ENCODE peak calls at places on chromosomes 1 and 21, in eight cellular contexts. D, Y, L, O, F, A, V and T are unnamed samples.

GRCh38 chr1:48775817-48776399 is 783 bp downstream of the BEND5 start:
- DNase-seq in D (peak), Y (no peak), L (no peak), O (no peak), F (no peak), A (no peak), V (no peak), T (no peak)

GRCh38 chr1:153404768-153405167 is 11.6 kb upstream of the S100A7A start:
- DNase-seq in D (peak), Y (peak), L (no peak), O (peak), F (no peak), A (no peak), V (peak), T (no peak)

GRCh38 chr1:72412286-72412685 is 129.9 kb upstream of the NEGR1 start:
- DNase-seq in D (no peak), Y (peak), L (no peak), O (no peak), F (no peak), A (no peak), V (peak), T (no peak)

GRCh38 chr1:31859719-31860118 is 43.9 kb upstream of the SPOCD1 start:
- DNase-seq in D (no peak), Y (no peak), L (no peak), O (no peak), F (no peak), A (no peak), V (no peak), T (no peak)

GRCh38 chr1:161250829-161251228 is 7.7 kb upstream of the PCP4L1 start:
- DNase-seq in D (no peak), Y (no peak), L (no peak), O (no peak), F (no peak), A (no peak), V (no peak), T (no peak)

GRCh38 chr1:50275564-50275963 is 147.7 kb downstream of the DMRTA2 start:
- DNase-seq in D (peak), Y (no peak), L (no peak), O (no peak), F (no peak), A (no peak), V (peak), T (no peak)

GRCh38 chr1:56190975-56191768 is 388.2 kb downstream of the PLPP3 start:
- DNase-seq in D (no peak), Y (peak), L (no peak), O (no peak), F (no peak), A (peak), V (peak), T (no peak)

GRCh38 chr21:26422138-26422537 is 150.9 kb downstream of the CYYR1 start:
- DNase-seq in D (no peak), Y (no peak), L (no peak), O (no peak), F (no peak), A (no peak), V (no peak), T (no peak)

GRCh38 chr1:53546409-53547155 is 87.4 kb downstream of the DMRTB1 start:
- DNase-seq in D (peak), Y (no peak), L (no peak), O (no peak), F (no peak), A (no peak), V (no peak), T (no peak)

GRCh38 chr1:234932506-234932905 is 196.1 kb downstream of the TOMM20 start:
- DNase-seq in D (no peak), Y (no peak), L (no peak), O (peak), F (no peak), A (no peak), V (no peak), T (no peak)

GRCh38 chr21:43818685-43819084 is 29.3 kb downstream of the RRP1 start:
- DNase-seq in D (no peak), Y (no peak), L (no peak), O (no peak), F (no peak), A (no peak), V (no peak), T (no peak)

GRCh38 chr1:75233302-75233929 is 99.2 kb downstream of the LHX8 start:
- DNase-seq in D (peak), Y (peak), L (peak), O (no peak), F (no peak), A (peak), V (peak), T (peak)

GRCh38 chr1:40281852-40282251 is 23.8 kb downstream of the ZMPSTE24 start:
- DNase-seq in D (no peak), Y (no peak), L (no peak), O (no peak), F (no peak), A (no peak), V (no peak), T (no peak)

GRCh38 chr1:211648980-211649934 is 26.2 kb downstream of the NEK2 start:
- DNase-seq in D (peak), Y (peak), L (peak), O (no peak), F (no peak), A (peak), V (peak), T (peak)

GRCh38 chr1:36222481-36223372 is 1.5 kb upstream of the THRAP3 start:
- DNase-seq in D (no peak), Y (peak), L (no peak), O (no peak), F (no peak), A (no peak), V (no peak), T (no peak)

GRCh38 chr1:36384542-36385409 is 948 bp downstream of the STK40 start:
- DNase-seq in D (peak), Y (peak), L (peak), O (peak), F (no peak), A (peak), V (peak), T (peak)

GRCh38 chr1:100387644-100388350 is 35.5 kb downstream of the CDC14A start:
- DNase-seq in D (no peak), Y (peak), L (peak), O (no peak), F (no peak), A (peak), V (no peak), T (peak)

GRCh38 chr21:29418813-29419212 is 120.1 kb downstream of the BACH1 start:
- DNase-seq in D (no peak), Y (no peak), L (no peak), O (no peak), F (no peak), A (no peak), V (no peak), T (no peak)

GRCh38 chr1:100921110-100921706 is 25.3 kb downstream of the SLC30A7 start:
- DNase-seq in D (peak), Y (peak), L (peak), O (no peak), F (no peak), A (peak), V (peak), T (peak)

GRCh38 chr1:36199934-36200741 is 24.1 kb upstream of the THRAP3 start:
- DNase-seq in D (no peak), Y (peak), L (peak), O (peak), F (no peak), A (peak), V (peak), T (no peak)

GRCh38 chr21:38680401-38680800 is 125.3 kb upstream of the ETS2 start:
- DNase-seq in D (no peak), Y (peak), L (no peak), O (no peak), F (no peak), A (no peak), V (no peak), T (no peak)

GRCh38 chr1:41380979-41381690 is 19.9 kb downstream of the FOXO6 start:
- DNase-seq in D (peak), Y (no peak), L (no peak), O (peak), F (no peak), A (no peak), V (no peak), T (no peak)

GRCh38 chr1:45205910-45206721 is at the start of gene ZSWIM5:
- DNase-seq in D (peak), Y (peak), L (peak), O (peak), F (no peak), A (peak), V (peak), T (peak)

GRCh38 chr1:187413770-187414169 is 585.0 kb downstream of the PLA2G4A start:
- DNase-seq in D (no peak), Y (no peak), L (peak), O (no peak), F (no peak), A (peak), V (peak), T (peak)

GRCh38 chr1:7069888-7070287 is 284.6 kb downstream of the CAMTA1 start:
- DNase-seq in D (peak), Y (no peak), L (peak), O (no peak), F (no peak), A (no peak), V (no peak), T (no peak)

GRCh38 chr1:32806910-32807523 is 10.1 kb downstream of the YARS1 start:
- DNase-seq in D (peak), Y (no peak), L (peak), O (no peak), F (no peak), A (no peak), V (no peak), T (no peak)

GRCh38 chr1:209560952-209561351 is 22.6 kb upstream of the CAMK1G start:
- DNase-seq in D (peak), Y (no peak), L (no peak), O (no peak), F (no peak), A (no peak), V (no peak), T (no peak)

GRCh38 chr1:209560529-209560928 is 23.0 kb upstream of the CAMK1G start:
- DNase-seq in D (no peak), Y (no peak), L (no peak), O (no peak), F (no peak), A (no peak), V (no peak), T (no peak)

GRCh38 chr1:209564904-209565303 is 18.6 kb upstream of the CAMK1G start:
- DNase-seq in D (no peak), Y (no peak), L (no peak), O (no peak), F (no peak), A (no peak), V (no peak), T (no peak)

GRCh38 chr1:209557216-209557615 is 26.3 kb upstream of the CAMK1G start:
- DNase-seq in D (no peak), Y (no peak), L (no peak), O (no peak), F (no peak), A (no peak), V (peak), T (no peak)

DNA sequence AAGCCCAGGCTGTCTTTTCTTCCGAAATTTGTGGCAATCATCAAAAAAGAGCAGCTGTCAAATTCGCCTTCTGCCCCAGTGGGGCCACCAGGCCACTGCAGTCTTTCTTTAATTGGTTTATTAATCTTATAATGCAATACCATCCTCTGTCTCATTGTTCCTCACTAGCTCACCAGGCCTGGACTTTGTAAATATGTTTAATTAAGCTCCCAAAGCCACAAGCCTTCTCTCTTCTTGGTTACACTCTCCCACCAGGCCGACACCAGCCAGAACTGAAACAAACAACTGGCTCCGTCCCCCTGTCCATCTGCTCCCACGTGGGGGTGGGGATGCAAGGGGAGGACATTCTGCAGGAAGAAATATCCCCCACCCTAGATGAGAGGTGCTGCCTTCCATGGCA is 22.0 kb upstream of the CAMK1G start:
- DNase-seq in D (no peak), Y (no peak), L (no peak), O (no peak), F (no peak), A (no peak), V (no peak), T (no peak)
- H3K4me3 ChIP-seq in D (no peak), Y (no peak), L (no peak), O (no peak), F (no peak), A (no peak), V (no peak), T (no peak)

GRCh38 chr1:27342391-27342777 is 562 bp downstream of the SYTL1 start:
- DNase-seq in D (no peak), Y (no peak), L (no peak), O (no peak), F (no peak), A (no peak), V (no peak), T (no peak)

GRCh38 chr1:27341525-27342252 is at the start of gene SYTL1:
- DNase-seq in D (peak), Y (peak), L (peak), O (peak), F (no peak), A (peak), V (peak), T (peak)

GRCh38 chr1:27342778-27343638 is 1.2 kb downstream of the SYTL1 start:
- DNase-seq in D (no peak), Y (no peak), L (no peak), O (peak), F (no peak), A (no peak), V (peak), T (no peak)

GRCh38 chr1:27345272-27345671 is 3.5 kb downstream of the SYTL1 start:
- DNase-seq in D (no peak), Y (no peak), L (no peak), O (no peak), F (no peak), A (no peak), V (no peak), T (no peak)

DNA sequence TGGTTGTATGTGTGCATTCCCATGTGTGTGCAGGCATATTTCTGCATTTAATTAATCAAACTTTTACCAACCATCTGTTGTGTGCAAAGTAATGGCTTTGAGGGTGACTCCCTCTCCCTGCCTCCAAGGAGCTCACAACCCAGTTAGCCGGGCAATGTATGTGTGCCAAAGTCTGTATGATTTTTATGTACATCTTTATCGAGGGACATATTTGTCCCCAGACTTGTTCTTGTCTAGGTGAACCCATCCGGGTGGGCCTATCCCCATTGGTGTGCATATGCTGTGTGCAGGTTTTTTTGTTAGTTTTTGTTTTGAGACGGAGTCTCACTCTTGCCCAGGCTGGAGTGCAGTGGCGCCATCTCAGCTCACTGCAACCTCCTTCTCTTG is 1.8 kb downstream of the SYTL1 start:
- DNase-seq in D (no peak), Y (no peak), L (no peak), O (no peak), F (no peak), A (no peak), V (no peak), T (no peak)
- TF ChIP-seq CTCF in D (no peak), Y (no peak), L (no peak), O (no peak), F (no peak), A (no peak), V (no peak), T (no peak)

GRCh38 chr1:47192458-47193384 is 2.9 kb upstream of the PDZK1IP1 start:
- DNase-seq in D (peak), Y (peak), L (peak), O (peak), F (no peak), A (peak), V (peak), T (peak)
- H3K4me3 ChIP-seq in D (no peak), Y (no peak), L (no peak), O (no peak), F (no peak), A (no peak), V (no peak), T (no peak)

GRCh38 chr1:232170909-232171308 is 459.0 kb downstream of the SIPA1L2 start:
- DNase-seq in D (no peak), Y (no peak), L (no peak), O (no peak), F (no peak), A (no peak), V (peak), T (no peak)
- TF ChIP-seq CTCF in D (no peak), Y (no peak), L (no peak), O (no peak), F (no peak), A (no peak), V (peak), T (peak)

GRCh38 chr1:109395602-109396512 is 1.9 kb downstream of the SORT1 start:
- DNase-seq in D (no peak), Y (no peak), L (peak), O (no peak), F (no peak), A (peak), V (peak), T (peak)

GRCh38 chr1:109397451-109398342 is at the start of gene SORT1:
- DNase-seq in D (peak), Y (peak), L (peak), O (peak), F (no peak), A (peak), V (peak), T (peak)

GRCh38 chr1:109396513-109396839 is 1.2 kb downstream of the SORT1 start:
- DNase-seq in D (no peak), Y (no peak), L (no peak), O (no peak), F (no peak), A (no peak), V (no peak), T (no peak)

GRCh38 chr1:109398343-109399225 is 866 bp upstream of the SORT1 start:
- DNase-seq in D (no peak), Y (no peak), L (no peak), O (no peak), F (no peak), A (no peak), V (peak), T (no peak)

GRCh38 chr1:109396971-109397370 is 747 bp downstream of the SORT1 start:
- DNase-seq in D (no peak), Y (no peak), L (no peak), O (peak), F (no peak), A (no peak), V (peak), T (no peak)
- H3K4me3 ChIP-seq in D (peak), Y (peak), L (peak), O (no peak), F (peak), A (peak), V (peak), T (peak)